ENCODE peak calls at places on chromosomes 6 and 20, in six cellular contexts. One of them, this sample, is unnamed.

GRCh38 chr20:36491901-36492617 is 49.3 kb upstream of the MYL9 start:
- DNase-seq in mesenchymal stem cell: no peak
- DNase-seq in neuronal stem cell: no peak
- DNase-seq in IMR-90: no peak
- DNase-seq in H1: no peak
- DNase-seq in H9: no peak
- DNase-seq in this sample: no peak

GRCh38 chr6:32852018-32852843 is 1.3 kb downstream of the TAP1 start:
- DNase-seq in H1: no peak
- DNase-seq in mesenchymal stem cell: no peak
- DNase-seq in neuronal stem cell: no peak
- DNase-seq in IMR-90: no peak
- DNase-seq in H9: no peak
- DNase-seq in this sample: peak

GRCh38 chr6:70651326-70651905 is 16.3 kb upstream of the SMAP1 start:
- DNase-seq in H1: no peak
- DNase-seq in H9: no peak
- DNase-seq in mesenchymal stem cell: no peak
- DNase-seq in neuronal stem cell: no peak
- DNase-seq in IMR-90: no peak
- DNase-seq in this sample: no peak

GRCh38 chr6:16286151-16286522 is 47.8 kb downstream of the GMPR start:
- DNase-seq in IMR-90: peak
- DNase-seq in mesenchymal stem cell: peak
- DNase-seq in neuronal stem cell: peak
- DNase-seq in H9: peak
- DNase-seq in H1: peak
- DNase-seq in this sample: peak

GRCh38 chr6:56087421-56087820 is 160.0 kb downstream of the COL21A1 start:
- DNase-seq in neuronal stem cell: no peak
- DNase-seq in H1: no peak
- DNase-seq in mesenchymal stem cell: peak
- DNase-seq in H9: no peak
- DNase-seq in IMR-90: peak
- DNase-seq in this sample: no peak

GRCh38 chr6:30260036-30260504 is 46.9 kb upstream of the TRIM26 start:
- DNase-seq in IMR-90: no peak
- DNase-seq in H9: peak
- DNase-seq in mesenchymal stem cell: no peak
- DNase-seq in neuronal stem cell: peak
- DNase-seq in H1: no peak
- DNase-seq in this sample: no peak

GRCh38 chr6:25942561-25943147 is 12.2 kb upstream of the SLC17A2 start:
- DNase-seq in H1: no peak
- DNase-seq in mesenchymal stem cell: peak
- DNase-seq in IMR-90: peak
- DNase-seq in H9: no peak
- DNase-seq in neuronal stem cell: peak
- DNase-seq in this sample: no peak

GRCh38 chr6:105346052-105346451 is 56.8 kb downstream of the PREP start:
- DNase-seq in neuronal stem cell: no peak
- DNase-seq in H1: no peak
- DNase-seq in IMR-90: peak
- DNase-seq in mesenchymal stem cell: peak
- DNase-seq in H9: no peak
- DNase-seq in this sample: no peak

GRCh38 chr20:38426006-38426405 is 9.1 kb downstream of the SNHG17 start:
- DNase-seq in IMR-90: peak
- DNase-seq in mesenchymal stem cell: peak
- DNase-seq in H9: no peak
- DNase-seq in neuronal stem cell: no peak
- DNase-seq in H1: no peak
- DNase-seq in this sample: no peak

GRCh38 chr20:40943591-40943990 is 85.0 kb upstream of the TOP1 start:
- DNase-seq in H1: no peak
- DNase-seq in neuronal stem cell: no peak
- DNase-seq in H9: peak
- DNase-seq in mesenchymal stem cell: no peak
- DNase-seq in IMR-90: no peak
- DNase-seq in this sample: no peak

GRCh38 chr20:40941023-40941655 is 87.5 kb upstream of the TOP1 start:
- DNase-seq in neuronal stem cell: no peak
- DNase-seq in mesenchymal stem cell: no peak
- DNase-seq in IMR-90: no peak
- DNase-seq in H1: no peak
- DNase-seq in H9: no peak
- DNase-seq in this sample: peak

GRCh38 chr20:40942775-40943174 is 85.8 kb upstream of the TOP1 start:
- DNase-seq in IMR-90: no peak
- DNase-seq in H9: no peak
- DNase-seq in H1: no peak
- DNase-seq in neuronal stem cell: no peak
- DNase-seq in mesenchymal stem cell: no peak
- DNase-seq in this sample: peak

GRCh38 chr20:40939667-40940066 is 89.0 kb upstream of the TOP1 start:
- DNase-seq in IMR-90: no peak
- DNase-seq in mesenchymal stem cell: no peak
- DNase-seq in H1: no peak
- DNase-seq in neuronal stem cell: no peak
- DNase-seq in H9: no peak
- DNase-seq in this sample: no peak

GRCh38 chr20:40942015-40942414 is 86.6 kb upstream of the TOP1 start:
- DNase-seq in IMR-90: no peak
- DNase-seq in neuronal stem cell: no peak
- DNase-seq in mesenchymal stem cell: no peak
- DNase-seq in H1: no peak
- DNase-seq in H9: no peak
- DNase-seq in this sample: no peak
- H3K14ac ChIP-seq in IMR-90: no peak
- H3K14ac ChIP-seq in neuronal stem cell: no peak
- H3K14ac ChIP-seq in mesenchymal stem cell: no peak
- H3K14ac ChIP-seq in H1: no peak
- H3K14ac ChIP-seq in H9: no peak
- H3K14ac ChIP-seq in this sample: no peak

DNA sequence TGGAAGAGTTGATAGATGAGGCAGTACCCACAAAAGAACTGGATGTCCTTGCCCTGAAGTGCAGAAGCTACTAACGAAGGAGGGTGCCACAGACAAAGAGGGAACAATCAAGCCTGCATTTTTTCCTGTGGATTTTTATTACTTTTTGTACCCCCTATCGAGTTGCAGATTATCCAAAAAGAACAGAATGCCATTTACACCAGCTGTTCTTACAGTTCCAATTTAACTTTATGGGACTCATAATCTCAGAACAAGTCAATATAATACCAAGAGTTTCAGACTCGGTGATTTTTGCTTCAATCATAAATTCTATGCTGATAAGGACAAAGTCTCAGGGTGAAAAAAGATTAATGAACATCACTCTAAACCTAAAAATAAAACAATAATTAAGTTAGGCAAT is 4.0 kb upstream of the CNKSR3 start:
- DNase-seq in IMR-90: no peak
- DNase-seq in mesenchymal stem cell: no peak
- DNase-seq in H1: no peak
- DNase-seq in neuronal stem cell: no peak
- DNase-seq in H9: no peak
- DNase-seq in this sample: no peak
- H3K14ac ChIP-seq in IMR-90: no peak
- H3K14ac ChIP-seq in mesenchymal stem cell: no peak
- H3K14ac ChIP-seq in H1: no peak
- H3K14ac ChIP-seq in neuronal stem cell: no peak
- H3K14ac ChIP-seq in H9: no peak
- H3K14ac ChIP-seq in this sample: no peak

GRCh38 chr6:161866570-161866969 is 592.7 kb upstream of the AGPAT4 start:
- DNase-seq in mesenchymal stem cell: no peak
- DNase-seq in H1: no peak
- DNase-seq in neuronal stem cell: no peak
- DNase-seq in IMR-90: no peak
- DNase-seq in H9: no peak
- DNase-seq in this sample: no peak

GRCh38 chr6:161876231-161876630 is 602.4 kb upstream of the AGPAT4 start:
- DNase-seq in neuronal stem cell: no peak
- DNase-seq in mesenchymal stem cell: no peak
- DNase-seq in H9: no peak
- DNase-seq in H1: no peak
- DNase-seq in IMR-90: no peak
- DNase-seq in this sample: peak

GRCh38 chr6:161869491-161869890 is 595.6 kb upstream of the AGPAT4 start:
- DNase-seq in IMR-90: no peak
- DNase-seq in H9: no peak
- DNase-seq in mesenchymal stem cell: no peak
- DNase-seq in H1: no peak
- DNase-seq in neuronal stem cell: no peak
- DNase-seq in this sample: no peak

GRCh38 chr6:161870236-161870901 is 596.5 kb upstream of the AGPAT4 start:
- DNase-seq in neuronal stem cell: no peak
- DNase-seq in H1: no peak
- DNase-seq in IMR-90: no peak
- DNase-seq in H9: no peak
- DNase-seq in mesenchymal stem cell: no peak
- DNase-seq in this sample: no peak
- H3K14ac ChIP-seq in neuronal stem cell: no peak
- H3K14ac ChIP-seq in H1: no peak
- H3K14ac ChIP-seq in IMR-90: no peak
- H3K14ac ChIP-seq in H9: no peak
- H3K14ac ChIP-seq in mesenchymal stem cell: no peak
- H3K14ac ChIP-seq in this sample: no peak

GRCh38 chr6:43681303-43681702 is 6.3 kb downstream of the MRPS18A start:
- DNase-seq in H1: no peak
- DNase-seq in mesenchymal stem cell: no peak
- DNase-seq in neuronal stem cell: no peak
- DNase-seq in IMR-90: no peak
- DNase-seq in H9: no peak
- DNase-seq in this sample: no peak

GRCh38 chr6:43679057-43679456 is 8.5 kb downstream of the MRPS18A start:
- DNase-seq in IMR-90: no peak
- DNase-seq in H9: no peak
- DNase-seq in neuronal stem cell: no peak
- DNase-seq in H1: no peak
- DNase-seq in mesenchymal stem cell: no peak
- DNase-seq in this sample: no peak

GRCh38 chr6:43683708-43684455 is 3.7 kb downstream of the MRPS18A start:
- DNase-seq in H1: no peak
- DNase-seq in neuronal stem cell: no peak
- DNase-seq in H9: no peak
- DNase-seq in mesenchymal stem cell: no peak
- DNase-seq in IMR-90: no peak
- DNase-seq in this sample: no peak

GRCh38 chr6:43680583-43681120 is 6.9 kb downstream of the MRPS18A start:
- DNase-seq in IMR-90: no peak
- DNase-seq in H1: no peak
- DNase-seq in mesenchymal stem cell: no peak
- DNase-seq in neuronal stem cell: no peak
- DNase-seq in H9: no peak
- DNase-seq in this sample: no peak

GRCh38 chr6:43682724-43683429 is 4.7 kb downstream of the MRPS18A start:
- DNase-seq in IMR-90: no peak
- DNase-seq in neuronal stem cell: no peak
- DNase-seq in H1: no peak
- DNase-seq in mesenchymal stem cell: no peak
- DNase-seq in H9: no peak
- DNase-seq in this sample: no peak
- H3K14ac ChIP-seq in IMR-90: no peak
- H3K14ac ChIP-seq in neuronal stem cell: no peak
- H3K14ac ChIP-seq in H1: no peak
- H3K14ac ChIP-seq in mesenchymal stem cell: no peak
- H3K14ac ChIP-seq in H9: no peak
- H3K14ac ChIP-seq in this sample: no peak

DNA sequence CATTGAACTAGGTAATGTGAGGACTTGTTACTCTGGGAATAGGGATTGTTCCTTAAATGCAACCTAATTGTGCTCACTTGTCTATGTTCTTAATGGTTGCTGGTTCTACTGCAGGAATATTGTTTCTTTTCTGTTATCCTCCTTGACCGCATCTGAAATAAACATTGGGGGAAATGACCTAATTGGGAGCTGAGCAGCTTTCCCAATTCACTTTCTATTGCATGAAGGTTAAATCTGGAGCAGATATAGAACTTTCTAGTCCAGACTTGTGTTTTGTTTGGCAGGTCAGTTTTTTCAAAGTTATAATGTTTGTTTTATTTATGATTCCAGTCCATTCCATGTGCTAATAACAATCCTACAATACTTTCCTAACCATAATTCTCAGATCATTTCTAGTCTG is 981.0 kb upstream of the CITED2 start:
- DNase-seq in neuronal stem cell: no peak
- DNase-seq in IMR-90: peak
- DNase-seq in H9: no peak
- DNase-seq in mesenchymal stem cell: peak
- DNase-seq in H1: no peak
- DNase-seq in this sample: no peak
- H3K14ac ChIP-seq in neuronal stem cell: no peak
- H3K14ac ChIP-seq in IMR-90: no peak
- H3K14ac ChIP-seq in H9: no peak
- H3K14ac ChIP-seq in mesenchymal stem cell: no peak
- H3K14ac ChIP-seq in H1: no peak
- H3K14ac ChIP-seq in this sample: no peak

DNA sequence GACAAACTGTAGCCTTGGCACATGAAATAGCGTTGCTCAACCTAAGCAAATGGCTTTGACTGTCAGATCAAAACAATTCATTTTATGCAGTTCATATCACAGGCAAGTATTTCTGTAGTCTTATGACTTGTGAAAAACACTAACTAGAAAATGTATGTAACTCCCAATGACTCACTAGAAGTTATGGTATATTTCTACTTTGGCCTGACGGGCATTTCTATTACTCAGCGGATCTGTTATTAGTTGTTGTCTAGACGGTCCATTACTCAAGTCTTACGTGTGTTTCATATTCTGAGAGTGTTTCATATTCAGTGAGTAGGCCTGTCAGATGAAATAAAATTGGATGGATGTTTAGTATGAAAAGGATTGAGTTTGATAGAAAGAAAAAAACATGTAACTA is 880.9 kb downstream of the PRIM2 start:
- DNase-seq in neuronal stem cell: no peak
- DNase-seq in IMR-90: no peak
- DNase-seq in mesenchymal stem cell: no peak
- DNase-seq in H9: no peak
- DNase-seq in H1: no peak
- DNase-seq in this sample: no peak
- H3K14ac ChIP-seq in neuronal stem cell: no peak
- H3K14ac ChIP-seq in IMR-90: no peak
- H3K14ac ChIP-seq in mesenchymal stem cell: no peak
- H3K14ac ChIP-seq in H9: no peak
- H3K14ac ChIP-seq in H1: no peak
- H3K14ac ChIP-seq in this sample: no peak

GRCh38 chr6:107083921-107084320 is 31.4 kb downstream of the BEND3 start:
- DNase-seq in mesenchymal stem cell: no peak
- DNase-seq in H9: no peak
- DNase-seq in neuronal stem cell: no peak
- DNase-seq in IMR-90: no peak
- DNase-seq in H1: no peak
- DNase-seq in this sample: peak
- H3K14ac ChIP-seq in mesenchymal stem cell: no peak
- H3K14ac ChIP-seq in H9: no peak
- H3K14ac ChIP-seq in neuronal stem cell: no peak
- H3K14ac ChIP-seq in IMR-90: no peak
- H3K14ac ChIP-seq in H1: no peak
- H3K14ac ChIP-seq in this sample: no peak

This sample was measured in trophoblast cell.